ENCODE peak calls at places on chromosomes 2 and 18, in six cellular contexts. One of them, this sample, is unnamed.

GRCh38 chr2:206198677-206199076 is 39.0 kb downstream of the EEF1B2 start:
- DNase-seq in fibroblast of pulmonary artery: peak; percentile 48
- DNase-seq in testis: no peak
- DNase-seq in IMR-90: peak; percentile 28
- DNase-seq in A549: no peak
- DNase-seq in CD8-positive, alpha-beta T cell: no peak
- DNase-seq in this sample: no peak

GRCh38 chr2:42492691-42493467 is 903 bp downstream of the KCNG3 start:
- DNase-seq in fibroblast of pulmonary artery: no peak
- DNase-seq in IMR-90: no peak
- DNase-seq in testis: peak; percentile 62
- DNase-seq in A549: no peak
- DNase-seq in CD8-positive, alpha-beta T cell: peak; percentile 7
- DNase-seq in this sample: no peak

GRCh38 chr2:8500124-8501054 is 181.5 kb upstream of the ID2 start:
- DNase-seq in testis: no peak
- DNase-seq in A549: no peak
- DNase-seq in CD8-positive, alpha-beta T cell: no peak
- DNase-seq in IMR-90: peak; percentile 33
- DNase-seq in fibroblast of pulmonary artery: peak; percentile 17
- DNase-seq in this sample: no peak

GRCh38 chr2:200735061-200735460 is 76.6 kb upstream of the BZW1 start:
- DNase-seq in CD8-positive, alpha-beta T cell: no peak
- DNase-seq in A549: no peak
- DNase-seq in testis: no peak
- DNase-seq in fibroblast of pulmonary artery: no peak
- DNase-seq in IMR-90: no peak
- DNase-seq in this sample: no peak

GRCh38 chr2:165681841-165682240 is 112.2 kb downstream of the GALNT3 start:
- DNase-seq in IMR-90: no peak
- DNase-seq in A549: no peak
- DNase-seq in CD8-positive, alpha-beta T cell: no peak
- DNase-seq in fibroblast of pulmonary artery: no peak
- DNase-seq in testis: peak; percentile 42
- DNase-seq in this sample: no peak

GRCh38 chr18:45457933-45458332 is 157.3 kb upstream of the SLC14A2 start:
- DNase-seq in testis: no peak
- DNase-seq in IMR-90: no peak
- DNase-seq in CD8-positive, alpha-beta T cell: no peak
- DNase-seq in A549: no peak
- DNase-seq in fibroblast of pulmonary artery: no peak
- DNase-seq in this sample: no peak

GRCh38 chr18:63534615-63535014 is 7.6 kb upstream of the SERPINB12 start:
- DNase-seq in CD8-positive, alpha-beta T cell: no peak
- DNase-seq in fibroblast of pulmonary artery: no peak
- DNase-seq in A549: no peak
- DNase-seq in IMR-90: no peak
- DNase-seq in testis: no peak
- DNase-seq in this sample: no peak

GRCh38 chr2:205633994-205634393 is 48.3 kb upstream of the NRP2 start:
- DNase-seq in IMR-90: peak; percentile 34
- DNase-seq in CD8-positive, alpha-beta T cell: no peak
- DNase-seq in A549: no peak
- DNase-seq in testis: no peak
- DNase-seq in fibroblast of pulmonary artery: peak; percentile 49
- DNase-seq in this sample: no peak

GRCh38 chr2:60341151-60341550 is 212.3 kb downstream of the BCL11A start:
- DNase-seq in IMR-90: no peak
- DNase-seq in A549: no peak
- DNase-seq in CD8-positive, alpha-beta T cell: no peak
- DNase-seq in testis: no peak
- DNase-seq in fibroblast of pulmonary artery: no peak
- DNase-seq in this sample: no peak

GRCh38 chr2:125745514-125745913 is 910.4 kb upstream of the GYPC start:
- DNase-seq in testis: peak; percentile 73
- DNase-seq in A549: no peak
- DNase-seq in CD8-positive, alpha-beta T cell: no peak
- DNase-seq in IMR-90: no peak
- DNase-seq in fibroblast of pulmonary artery: peak; percentile 3
- DNase-seq in this sample: no peak

GRCh38 chr2:11685906-11686470 is 16.0 kb upstream of the NTSR2 start:
- DNase-seq in testis: no peak
- DNase-seq in CD8-positive, alpha-beta T cell: no peak
- DNase-seq in IMR-90: no peak
- DNase-seq in A549: no peak
- DNase-seq in fibroblast of pulmonary artery: no peak
- DNase-seq in this sample: no peak

GRCh38 chr2:69781321-69782248 is 39.7 kb downstream of the ANXA4 start:
- DNase-seq in A549: peak; percentile 67
- DNase-seq in IMR-90: no peak
- DNase-seq in CD8-positive, alpha-beta T cell: no peak
- DNase-seq in testis: no peak
- DNase-seq in fibroblast of pulmonary artery: no peak
- DNase-seq in this sample: no peak
- H3K4me3 ChIP-seq in A549: peak overlapping the region; percentile 7
- H3K4me3 ChIP-seq in IMR-90: no peak overlapping the region
- H3K4me3 ChIP-seq in CD8-positive, alpha-beta T cell: no peak overlapping the region
- H3K4me3 ChIP-seq in testis: no peak overlapping the region
- H3K4me3 ChIP-seq in fibroblast of pulmonary artery: no peak overlapping the region
- H3K4me3 ChIP-seq in this sample: no peak overlapping the region

DNA sequence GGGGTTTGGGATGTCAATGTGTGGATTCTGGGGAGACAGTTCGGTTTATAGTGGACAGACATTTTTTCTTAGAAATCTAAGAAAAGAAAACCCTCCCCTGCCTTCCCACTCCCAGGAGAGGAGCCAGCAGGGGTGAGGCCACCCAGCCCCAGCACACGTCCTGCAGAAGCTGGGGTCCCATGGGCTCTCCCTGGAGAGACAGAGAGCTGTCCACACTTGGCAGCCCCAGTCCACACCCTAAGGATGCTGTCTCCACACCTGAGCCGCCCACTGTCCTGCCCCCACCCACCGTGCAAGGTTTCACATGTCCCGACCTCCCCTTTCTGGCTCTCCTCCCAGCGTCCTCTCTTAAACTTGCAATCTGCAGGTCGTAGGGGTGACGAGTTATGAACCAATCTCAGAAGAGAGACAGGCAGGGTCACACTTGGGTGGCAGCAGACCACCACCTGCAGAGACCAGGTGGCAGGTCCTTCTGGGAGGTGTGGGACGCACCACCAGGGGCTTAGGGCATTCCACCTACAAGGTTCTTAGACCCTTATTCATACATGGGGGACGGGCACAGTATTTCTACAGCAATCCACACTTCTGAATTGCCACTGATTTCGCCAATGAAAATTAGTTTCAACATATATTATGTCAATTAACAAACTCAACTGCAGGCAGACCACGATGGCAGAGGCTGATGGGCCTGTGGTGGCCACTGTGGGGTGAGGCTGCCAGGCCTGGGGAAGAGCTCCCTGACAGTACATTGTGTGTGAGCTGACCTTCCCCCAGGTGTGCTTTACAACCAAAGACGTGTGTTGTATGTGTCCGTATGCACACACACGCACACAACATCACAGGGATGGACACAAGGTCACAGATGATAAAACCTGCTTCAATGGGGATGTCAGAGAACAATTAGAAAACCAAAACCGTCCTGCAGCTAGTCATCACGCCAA is 158.5 kb downstream of the TPO start:
- DNase-seq in CD8-positive, alpha-beta T cell: no peak
- DNase-seq in testis: peak; percentile 5
- DNase-seq in A549: no peak
- DNase-seq in IMR-90: no peak
- DNase-seq in fibroblast of pulmonary artery: no peak
- DNase-seq in this sample: no peak
- TF ChIP-seq CTCF in CD8-positive, alpha-beta T cell: no peak
- TF ChIP-seq CTCF in testis: no peak
- TF ChIP-seq CTCF in A549: no peak
- TF ChIP-seq CTCF in IMR-90: no peak
- TF ChIP-seq CTCF in fibroblast of pulmonary artery: no peak
- TF ChIP-seq CTCF in this sample: no peak

GRCh38 chr18:48161911-48162698 is 231.6 kb upstream of the SMAD2 start:
- DNase-seq in CD8-positive, alpha-beta T cell: peak; percentile 1
- DNase-seq in IMR-90: no peak
- DNase-seq in fibroblast of pulmonary artery: no peak
- DNase-seq in A549: peak; percentile 21
- DNase-seq in testis: peak; percentile 41
- DNase-seq in this sample: no peak

GRCh38 chr18:48158721-48159120 is 228.3 kb upstream of the SMAD2 start:
- DNase-seq in A549: no peak
- DNase-seq in IMR-90: no peak
- DNase-seq in fibroblast of pulmonary artery: no peak
- DNase-seq in CD8-positive, alpha-beta T cell: no peak
- DNase-seq in testis: no peak
- DNase-seq in this sample: no peak

GRCh38 chr18:48159816-48160215 is 229.4 kb upstream of the SMAD2 start:
- DNase-seq in A549: no peak
- DNase-seq in IMR-90: no peak
- DNase-seq in CD8-positive, alpha-beta T cell: no peak
- DNase-seq in testis: no peak
- DNase-seq in fibroblast of pulmonary artery: no peak
- DNase-seq in this sample: no peak

GRCh38 chr18:48161201-48161910 is 230.9 kb upstream of the SMAD2 start:
- DNase-seq in testis: peak; percentile 93
- DNase-seq in A549: peak; percentile 35
- DNase-seq in fibroblast of pulmonary artery: peak; percentile 85
- DNase-seq in IMR-90: peak; percentile 5
- DNase-seq in CD8-positive, alpha-beta T cell: peak; percentile 51
- DNase-seq in this sample: no peak

DNA sequence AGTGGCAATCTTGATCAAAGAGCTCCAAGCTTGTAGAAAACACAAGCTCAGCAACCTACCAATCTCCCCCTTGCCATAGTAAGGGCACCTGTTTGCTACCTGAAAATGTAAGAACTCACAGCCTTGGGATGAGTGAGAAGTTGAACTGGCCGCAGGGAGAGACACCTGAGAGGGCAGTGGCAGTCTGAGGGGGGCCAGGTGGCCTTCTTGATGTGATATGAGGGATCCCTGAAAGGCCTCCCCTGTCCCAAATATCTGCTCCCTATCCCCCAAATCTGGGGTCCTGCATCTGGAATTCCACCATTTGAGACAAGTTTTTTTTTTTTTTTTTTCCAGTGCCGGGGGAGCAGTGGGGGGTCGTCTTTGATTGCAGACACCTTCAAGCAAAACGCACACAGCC is 230.2 kb upstream of the SMAD2 start:
- DNase-seq in testis: no peak
- DNase-seq in IMR-90: no peak
- DNase-seq in CD8-positive, alpha-beta T cell: no peak
- DNase-seq in fibroblast of pulmonary artery: no peak
- DNase-seq in A549: no peak
- DNase-seq in this sample: no peak
- H3K4me3 ChIP-seq in testis: peak overlapping the region; percentile 69
- H3K4me3 ChIP-seq in IMR-90: no peak overlapping the region
- H3K4me3 ChIP-seq in CD8-positive, alpha-beta T cell: no peak overlapping the region
- H3K4me3 ChIP-seq in fibroblast of pulmonary artery: peak overlapping the region; percentile 66
- H3K4me3 ChIP-seq in A549: peak overlapping the region; percentile 72
- H3K4me3 ChIP-seq in this sample: no peak overlapping the region

DNA sequence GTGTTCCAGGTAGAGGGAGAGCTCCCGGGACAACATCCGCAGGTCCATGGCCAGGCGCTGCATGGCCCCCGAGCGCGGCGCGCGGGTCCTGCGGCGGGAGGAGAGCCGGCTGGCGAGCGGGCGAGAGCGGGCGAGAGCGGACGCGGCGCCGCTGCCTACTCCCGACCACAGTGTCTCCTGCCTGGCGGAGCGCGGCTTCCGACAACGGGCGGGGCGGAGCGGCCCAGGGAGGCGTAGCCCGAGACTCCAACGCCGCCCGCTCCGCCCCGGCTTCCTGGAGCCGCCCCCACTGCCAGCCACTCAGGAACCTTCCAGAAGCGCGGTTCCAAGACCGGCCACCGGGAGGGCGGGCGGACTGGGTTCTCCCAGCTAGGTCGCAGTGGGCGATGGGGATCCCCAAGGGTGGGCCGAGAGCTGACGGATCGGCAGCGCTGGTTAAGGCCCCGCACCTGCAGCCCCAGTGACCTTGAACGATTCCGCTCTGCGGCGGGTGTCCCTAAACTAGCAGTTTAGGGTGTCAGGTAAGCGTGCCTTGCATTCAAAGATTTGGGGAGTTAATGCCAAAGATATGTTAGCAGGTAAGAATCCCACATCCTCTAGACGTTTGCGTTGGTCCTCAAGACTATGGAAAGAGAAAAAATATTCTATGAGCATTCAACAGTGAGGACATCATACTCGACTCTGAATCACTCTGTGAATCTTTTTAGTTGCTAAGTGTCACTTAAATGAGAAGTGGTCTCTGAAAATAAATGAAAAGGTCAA is at the start of gene ABHD3:
- DNase-seq in IMR-90: peak; percentile 85
- DNase-seq in CD8-positive, alpha-beta T cell: peak; percentile 85
- DNase-seq in fibroblast of pulmonary artery: peak; percentile 89
- DNase-seq in A549: peak; percentile 61
- DNase-seq in testis: peak; percentile 93
- DNase-seq in this sample: peak; percentile 62
- TF ChIP-seq CTCF in IMR-90: peak; percentile 28
- TF ChIP-seq CTCF in CD8-positive, alpha-beta T cell: peak; percentile 41
- TF ChIP-seq CTCF in fibroblast of pulmonary artery: peak; percentile 28
- TF ChIP-seq CTCF in A549: no peak
- TF ChIP-seq CTCF in testis: peak; percentile 33
- TF ChIP-seq CTCF in this sample: peak; percentile 45

GRCh38 chr2:74499940-74500577 is 656 bp upstream of the LBX2 start:
- DNase-seq in testis: no peak
- DNase-seq in A549: no peak
- DNase-seq in fibroblast of pulmonary artery: no peak
- DNase-seq in CD8-positive, alpha-beta T cell: no peak
- DNase-seq in IMR-90: no peak
- DNase-seq in this sample: no peak
- H3K4me3 ChIP-seq in testis: no peak overlapping the region
- H3K4me3 ChIP-seq in A549: no peak overlapping the region
- H3K4me3 ChIP-seq in fibroblast of pulmonary artery: no peak overlapping the region
- H3K4me3 ChIP-seq in CD8-positive, alpha-beta T cell: no peak overlapping the region
- H3K4me3 ChIP-seq in IMR-90: no peak overlapping the region
- H3K4me3 ChIP-seq in this sample: no peak overlapping the region

DNA sequence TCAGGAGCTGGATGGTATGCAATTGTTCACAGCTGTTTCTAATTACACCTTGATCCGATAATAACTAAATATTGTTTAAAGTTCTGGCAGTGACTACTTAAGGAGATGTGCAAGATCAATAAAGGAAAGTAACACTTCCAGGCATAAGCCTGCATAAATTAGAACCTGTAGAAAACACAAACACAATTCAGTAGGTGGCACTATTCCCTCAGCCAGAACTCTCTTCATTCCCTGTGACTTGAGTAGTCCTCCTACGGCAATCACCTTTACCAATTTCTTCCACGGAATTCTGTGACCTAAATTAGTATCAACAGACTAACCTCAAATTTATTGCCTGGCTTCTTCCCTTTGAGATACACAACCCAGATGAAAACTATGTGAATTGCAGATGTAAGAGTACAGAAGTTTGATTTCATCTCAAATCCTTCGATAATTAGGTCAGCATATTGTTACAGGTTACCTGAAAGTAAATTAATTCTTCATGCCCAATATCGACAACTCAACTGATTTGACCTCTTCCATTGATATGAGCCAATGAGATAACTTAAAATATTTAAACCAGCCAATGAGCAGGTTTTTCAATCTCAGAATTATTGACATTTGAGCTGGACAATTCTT is 137.8 kb downstream of the PID1 start:
- DNase-seq in A549: peak; percentile 3
- DNase-seq in testis: peak; percentile 49
- DNase-seq in CD8-positive, alpha-beta T cell: no peak
- DNase-seq in fibroblast of pulmonary artery: peak; percentile 76
- DNase-seq in IMR-90: peak; percentile 12
- DNase-seq in this sample: no peak
- TF ChIP-seq CTCF in A549: peak; percentile 70
- TF ChIP-seq CTCF in testis: peak; percentile 35
- TF ChIP-seq CTCF in CD8-positive, alpha-beta T cell: no peak
- TF ChIP-seq CTCF in fibroblast of pulmonary artery: peak; percentile 59
- TF ChIP-seq CTCF in IMR-90: peak; percentile 17
- TF ChIP-seq CTCF in this sample: peak; percentile 41

GRCh38 chr2:64636105-64636873 is 17.4 kb downstream of the SERTAD2 start:
- DNase-seq in A549: no peak
- DNase-seq in testis: no peak
- DNase-seq in fibroblast of pulmonary artery: no peak
- DNase-seq in IMR-90: no peak
- DNase-seq in CD8-positive, alpha-beta T cell: no peak
- DNase-seq in this sample: no peak
- H3K4me3 ChIP-seq in A549: no peak overlapping the region
- H3K4me3 ChIP-seq in testis: no peak overlapping the region
- H3K4me3 ChIP-seq in fibroblast of pulmonary artery: no peak overlapping the region
- H3K4me3 ChIP-seq in IMR-90: no peak overlapping the region
- H3K4me3 ChIP-seq in CD8-positive, alpha-beta T cell: no peak overlapping the region
- H3K4me3 ChIP-seq in this sample: no peak overlapping the region

This sample was measured in AG04450.